ENCODE peak calls at places on chromosomes 11 and 22, in four cellular contexts. N, R, M and O are unnamed samples.

GRCh38 chr22:50209893-50210292 is 9.1 kb downstream of the SELENOO start:
- DNase-seq in R (peak), N (peak), M (no peak), O (peak)

GRCh38 chr11:108872781-108873291 is 208.0 kb downstream of the DDX10 start:
- DNase-seq in M (no peak), R (no peak), N (no peak), O (no peak)

GRCh38 chr11:94801866-94802460 is 33.8 kb downstream of the AMOTL1 start:
- DNase-seq in R (no peak), N (no peak), M (no peak), O (no peak)

GRCh38 chr11:69352715-69353325 is 58.9 kb downstream of the MYEOV start:
- DNase-seq in R (no peak), N (no peak), M (peak), O (peak)

GRCh38 chr11:73173755-73174494 is 31.8 kb upstream of the FCHSD2 start:
- DNase-seq in N (peak), M (peak), R (peak), O (no peak)

GRCh38 chr11:108388576-108388975 is 78.8 kb downstream of the C11orf65 start:
- DNase-seq in R (no peak), N (no peak), M (no peak), O (no peak)

GRCh38 chr11:115462004-115462541 is 42.1 kb downstream of the CADM1 start:
- DNase-seq in M (no peak), R (no peak), N (no peak), O (no peak)

GRCh38 chr11:121494355-121495099 is 41.8 kb upstream of the SORL1-AS1 start:
- DNase-seq in M (no peak), R (no peak), N (no peak), O (no peak)

GRCh38 chr11:26632691-26633159 is 60.7 kb upstream of the MUC15 start:
- DNase-seq in R (no peak), M (no peak), N (no peak), O (no peak)

GRCh38 chr22:35782504-35782903 is 64.8 kb downstream of the APOL5 start:
- DNase-seq in R (no peak), M (no peak), N (no peak), O (no peak)

GRCh38 chr11:126359431-126360048 is 4.1 kb downstream of the ST3GAL4 start:
- DNase-seq in M (peak), R (peak), N (peak), O (peak)

GRCh38 chr22:39592104-39593060 is 21.8 kb downstream of the CACNA1I start:
- DNase-seq in N (peak), R (no peak), M (no peak), O (no peak)

GRCh38 chr11:114080219-114080618 is 20.7 kb downstream of the ZBTB16 start:
- DNase-seq in M (no peak), N (no peak), R (no peak), O (no peak)

GRCh38 chr11:116375221-116375620 is 397.6 kb downstream of the BUD13 start:
- DNase-seq in N (no peak), M (no peak), R (no peak), O (no peak)

GRCh38 chr11:117097567-117098268 is 510 bp downstream of the SIK3 start:
- DNase-seq in R (peak), N (peak), M (no peak), O (peak)

GRCh38 chr11:129283141-129283540 is 91.0 kb upstream of the ARHGAP32 start:
- DNase-seq in R (peak), N (no peak), M (no peak), O (no peak)

GRCh38 chr22:50599816-50600454 is 658 bp upstream of the MAPK8IP2 start:
- DNase-seq in R (no peak), N (peak), M (no peak), O (peak)

GRCh38 chr11:120122921-120123683 is 14.8 kb downstream of the TRIM29 start:
- DNase-seq in N (no peak), R (no peak), M (no peak), O (no peak)

GRCh38 chr11:117560786-117561530 is 233.3 kb downstream of the CEP164 start:
- DNase-seq in N (no peak), R (peak), M (no peak), O (no peak)

GRCh38 chr11:17291710-17292109 is 15.2 kb downstream of the NUCB2 start:
- DNase-seq in M (no peak), N (no peak), R (no peak), O (no peak)

GRCh38 chr11:21142007-21142406 is 472.6 kb downstream of the NELL1 start:
- DNase-seq in N (no peak), M (no peak), R (no peak), O (no peak)

GRCh38 chr11:71490044-71490730 is 36.9 kb upstream of the KRTAP5-7 start:
- DNase-seq in M (peak), R (no peak), N (no peak), O (peak)

GRCh38 chr11:132352497-132352896 is 982.1 kb downstream of the NTM start:
- DNase-seq in N (no peak), R (no peak), M (no peak), O (no peak)

GRCh38 chr11:44593194-44593593 is 27.7 kb downstream of the CD82 start:
- DNase-seq in R (no peak), N (no peak), M (peak), O (no peak)